ENCODE peak calls at places on chromosomes 13 and 19, in ten cellular contexts. S, G, M, V, B, D, N, L, Y and R are unnamed samples.

GRCh38 chr13:53138369-53139036 is 109.9 kb downstream of the OLFM4 start:
- DNase-seq in S (no peak), G (no peak), M (no peak), V (no peak), B (no peak), D (no peak), N (no peak), L (no peak), Y (no peak), R (no peak)

GRCh38 chr13:108463365-108463764 is 166.0 kb upstream of the MYO16 start:
- DNase-seq in S (no peak), G (no peak), M (no peak), V (no peak), B (no peak), D (no peak), N (no peak), L (no peak), Y (no peak), R (no peak)

GRCh38 chr13:36173923-36174322 is 40.4 kb downstream of the SOHLH2 start:
- DNase-seq in S (no peak), G (no peak), M (no peak), V (no peak), B (no peak), D (no peak), N (no peak), L (no peak), Y (no peak), R (no peak)

GRCh38 chr13:74820809-74821208 is 661.2 kb downstream of the TBC1D4 start:
- DNase-seq in S (no peak), G (peak), M (no peak), V (no peak), B (no peak), D (no peak), N (no peak), L (no peak), Y (no peak), R (no peak)

GRCh38 chr19:39998511-39998910 is 1.7 kb downstream of the ZNF546 start:
- DNase-seq in S (no peak), G (no peak), M (no peak), V (no peak), B (no peak), D (no peak), N (no peak), L (no peak), Y (no peak), R (no peak)

GRCh38 chr19:42386974-42387707 is 3.0 kb downstream of the CNFN start:
- DNase-seq in S (no peak), G (peak), M (peak), V (peak), B (peak), D (peak), N (peak), L (peak), Y (peak), R (peak)

GRCh38 chr13:76976488-76976887 is 15.4 kb upstream of the CLN5 start:
- DNase-seq in S (no peak), G (no peak), M (no peak), V (no peak), B (no peak), D (no peak), N (no peak), L (no peak), Y (no peak), R (no peak)

GRCh38 chr13:37540228-37540627 is 58.3 kb downstream of the POSTN start:
- DNase-seq in S (peak), G (no peak), M (no peak), V (no peak), B (no peak), D (no peak), N (no peak), L (no peak), Y (no peak), R (peak)

GRCh38 chr19:37654833-37655688 is at the start of gene ZFP30:
- DNase-seq in S (peak), G (peak), M (no peak), V (peak), B (peak), D (no peak), N (peak), L (peak), Y (peak), R (peak)

GRCh38 chr13:113411216-113412023 is 41.9 kb downstream of the ADPRHL1 start:
- DNase-seq in S (peak), G (no peak), M (peak), V (no peak), B (no peak), D (peak), N (no peak), L (no peak), Y (peak), R (peak)

GRCh38 chr13:94322925-94323324 is 156.6 kb downstream of the DCT start:
- DNase-seq in S (no peak), G (no peak), M (no peak), V (no peak), B (no peak), D (no peak), N (no peak), L (no peak), Y (no peak), R (no peak)

GRCh38 chr19:50328257-50329145 is 676 bp downstream of the KCNC3 start:
- DNase-seq in S (no peak), G (no peak), M (no peak), V (no peak), B (no peak), D (no peak), N (no peak), L (no peak), Y (peak), R (no peak)